ENCODE peak calls at places on chromosome 2, in eight cellular contexts. A is uterus, C is frontal cortex, N is WTC11, X is fibroblast of mammary gland, L is dorsolateral prefrontal cortex, O is kidney, Y is GM19239. P is an unnamed sample.

GRCh38 chr2:58466803-58467202 is 225.7 kb upstream of the FANCL start:
- DNase-seq in A (no peak), Y (no peak), O (no peak), X (no peak), L (no peak), N (no peak), C (no peak), P (no peak)

GRCh38 chr2:147171961-147172360 is 672.9 kb upstream of the ACVR2A start:
- DNase-seq in Y (no peak), C (no peak), N (no peak), X (peak), O (no peak), L (no peak), A (no peak), P (no peak)

GRCh38 chr2:120786559-120786960 is 50.9 kb downstream of the GLI2 start:
- DNase-seq in X (no peak), L (no peak), N (no peak), Y (no peak), A (no peak), C (no peak), O (no peak), P (no peak)

GRCh38 chr2:204274991-204275390 is 270.3 kb upstream of the PARD3B start:
- DNase-seq in N (no peak), Y (no peak), X (no peak), O (no peak), L (peak), C (no peak), A (no peak), P (no peak)

GRCh38 chr2:66461751-66462150 is 26.8 kb downstream of the MEIS1 start:
- DNase-seq in L (no peak), Y (no peak), O (no peak), C (no peak), A (no peak), N (no peak), X (no peak), P (no peak)

GRCh38 chr2:176099737-176100546 is at the start of gene HOXD12:
- DNase-seq in N (no peak), O (peak), L (no peak), C (no peak), X (no peak), A (no peak), Y (no peak), P (no peak)

GRCh38 chr2:109611467-109612095 is 2.2 kb downstream of the SEPTIN10 start:
- DNase-seq in Y (no peak), L (no peak), C (no peak), O (no peak), X (peak), A (no peak), N (no peak), P (no peak)

GRCh38 chr2:21404827-21405625 is 281.3 kb downstream of the TDRD15 start:
- DNase-seq in N (no peak), A (no peak), Y (no peak), O (no peak), X (no peak), C (no peak), L (no peak), P (no peak)

GRCh38 chr2:24164416-24164973 is 10.4 kb upstream of the FAM228A start:
- DNase-seq in Y (peak), L (no peak), C (no peak), O (no peak), N (peak), A (no peak), X (peak), P (no peak)

GRCh38 chr2:152413228-152414030 is 78.5 kb downstream of the FMNL2 start:
- DNase-seq in X (no peak), L (no peak), C (no peak), N (no peak), O (no peak), A (no peak), Y (no peak), P (no peak)

P was measured in LNCaP clone FGC.